ENCODE peak calls at places on chromosomes 4 and X, in five cellular contexts. B is pancreas, T is cardiac muscle cell, V is uterus, G is stomach. D is an unnamed sample. For H3K4me1, the result is how much of the 10 kb centered on the place peaks cover.

GRCh38 chr4:82898322-82899243 is 2.0 kb upstream of the THAP9 start:
- DNase-seq in B (no peak), T (no peak), V (no peak), G (peak), D (peak)

GRCh38 chrX:81957900-81958545 is 756.1 kb downstream of the SH3BGRL start:
- DNase-seq in B (no peak), T (peak), V (no peak), G (no peak), D (no peak)

GRCh38 chrX:132615396-132616131 is 126.7 kb upstream of the MBNL3 start:
- DNase-seq in B (peak), T (peak), V (peak), G (peak), D (peak)

GRCh38 chrX:65990702-65991101 is 49.2 kb downstream of the VSIG4 start:
- DNase-seq in B (no peak), T (no peak), V (no peak), G (no peak), D (no peak)

GRCh38 chr4:337932-338758 is 531 bp downstream of the ZNF141 start:
- DNase-seq in B (peak), T (peak), V (peak), G (peak), D (peak)

GRCh38 chr4:7310441-7310840 is 118.1 kb downstream of the SORCS2 start:
- DNase-seq in B (no peak), T (no peak), V (no peak), G (no peak), D (no peak)

GRCh38 chr4:15833801-15834200 is 55.7 kb downstream of the CD38 start:
- DNase-seq in B (no peak), T (no peak), V (no peak), G (no peak), D (no peak)

GRCh38 chr4:98516042-98516440 is 142.4 kb downstream of the TSPAN5 start:
- DNase-seq in B (no peak), T (no peak), V (no peak), G (no peak), D (no peak)

GRCh38 chrX:9816094-9816700 is 30.0 kb downstream of the SHROOM2 start:
- DNase-seq in B (no peak), T (no peak), V (no peak), G (no peak), D (no peak)

GRCh38 chrX:136321532-136321931 is 20.8 kb downstream of the ADGRG4 start:
- DNase-seq in B (no peak), T (no peak), V (no peak), G (no peak), D (no peak)

GRCh38 chr4:94880976-94881375 is 123.2 kb downstream of the BMPR1B start:
- DNase-seq in B (no peak), T (no peak), V (no peak), G (no peak), D (no peak)

GRCh38 chrX:73647212-73647611 is 84.2 kb downstream of the CHIC1 start:
- DNase-seq in B (no peak), T (no peak), V (no peak), G (no peak), D (no peak)

GRCh38 chr4:80142396-80143304 is 54.7 kb upstream of the PRDM8 start:
- DNase-seq in B (no peak), T (no peak), V (no peak), G (no peak), D (no peak)

GRCh38 chr4:123505457-123506310 is 109.1 kb downstream of the SPRY1 start:
- DNase-seq in B (peak), T (peak), V (peak), G (peak), D (peak)

GRCh38 chr4:112894951-112895350 is 154.5 kb upstream of the ANK2 start:
- DNase-seq in B (no peak), T (no peak), V (no peak), G (no peak), D (no peak)
- H3K27ac ChIP-seq in B (no peak), T (no peak), V (peak), G (no peak), D (no peak)

GRCh38 chr4:56650259-56651070 is 30.6 kb downstream of the HOPX start:
- DNase-seq in B (no peak), T (no peak), V (no peak), G (no peak), D (no peak)
- H3K4me1 ChIP-seq in B (under half), T (under half), V (under half), G (under half), D (under half)

GRCh38 chr4:73599182-73599581 is 21.1 kb downstream of the RASSF6 start:
- DNase-seq in B (peak), T (no peak), V (no peak), G (peak), D (no peak)
- H3K27ac ChIP-seq in B (no peak), T (no peak), V (no peak), G (peak), D (no peak)

GRCh38 chrX:24150051-24150790 is 692 bp downstream of the ZFX start:
- DNase-seq in B (peak), T (peak), V (peak), G (peak), D (peak)
- H3K4me1 ChIP-seq in B (half or more), T (half or more), V (under half), G (under half), D (half or more)

GRCh38 chr4:168867128-168867527 is 142.9 kb downstream of the CBR4 start:
- DNase-seq in B (no peak), T (no peak), V (no peak), G (no peak), D (no peak)

GRCh38 chr4:168866635-168867034 is 143.4 kb downstream of the CBR4 start:
- DNase-seq in B (no peak), T (no peak), V (no peak), G (no peak), D (no peak)

GRCh38 chr4:168868856-168869201 is 141.2 kb downstream of the CBR4 start:
- DNase-seq in B (no peak), T (no peak), V (no peak), G (no peak), D (no peak)

GRCh38 chr4:168865854-168866253 is 144.2 kb downstream of the CBR4 start:
- DNase-seq in B (no peak), T (no peak), V (no peak), G (no peak), D (no peak)

GRCh38 chr4:168868044-168868855 is 141.8 kb downstream of the CBR4 start:
- DNase-seq in B (no peak), T (no peak), V (no peak), G (no peak), D (no peak)
- H3K27ac ChIP-seq in B (no peak), T (peak), V (peak), G (peak), D (no peak)

DNA sequence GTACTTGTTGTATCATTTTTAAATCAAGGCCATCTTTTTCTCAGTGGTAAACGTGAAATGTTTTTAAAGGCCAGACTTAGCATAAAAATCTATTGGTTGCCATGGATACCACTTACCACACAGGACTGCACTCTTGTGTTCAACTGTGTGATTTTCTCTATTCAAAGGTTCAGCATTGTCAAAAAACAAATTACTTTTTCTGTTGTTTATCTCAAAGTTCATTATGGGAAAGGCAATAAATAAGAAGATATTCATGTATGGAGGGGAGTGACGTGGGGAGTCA is 231.0 kb upstream of the GATB start:
- DNase-seq in B (no peak), T (no peak), V (no peak), G (no peak), D (no peak)
- H3K4me1 ChIP-seq in B (under half), T (under half), V (under half), G (under half), D (under half)

DNA sequence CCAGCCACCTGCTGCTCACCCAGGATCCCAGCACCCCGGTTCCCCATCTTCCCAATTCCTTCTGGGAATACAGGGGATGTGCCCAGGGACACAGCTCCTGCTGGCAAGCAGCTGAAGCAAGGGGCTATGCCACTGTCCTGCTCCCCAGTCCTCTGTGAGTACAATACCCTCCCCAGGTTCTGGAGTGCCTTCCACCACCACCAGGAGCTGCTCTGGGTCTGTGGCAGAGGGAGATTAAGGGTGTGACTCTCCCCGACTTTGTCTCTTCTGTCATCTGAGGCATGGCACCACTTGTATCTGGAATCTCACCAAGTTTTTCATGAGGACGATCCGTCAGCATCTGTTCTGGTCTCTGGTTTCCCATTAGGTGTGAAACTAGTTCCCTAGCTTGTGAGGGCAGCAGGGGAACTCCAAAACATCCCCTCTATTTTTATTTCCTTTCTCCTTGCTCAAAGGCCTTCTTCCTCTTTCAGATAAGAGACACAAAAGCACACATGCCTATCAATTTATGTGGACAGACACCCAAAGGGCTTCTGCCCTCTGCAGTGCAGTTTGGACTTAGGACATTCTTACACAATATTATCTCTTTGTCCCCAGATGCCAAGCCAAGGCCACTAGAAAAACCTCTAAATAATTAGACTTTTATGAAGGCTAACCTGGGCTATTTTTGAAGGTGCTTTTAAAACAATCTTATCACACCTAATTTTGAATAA is 26.8 kb downstream of the MGST2 start:
- DNase-seq in B (no peak), T (peak), V (no peak), G (no peak), D (peak)
- H3K27ac ChIP-seq in B (no peak), T (peak), V (no peak), G (no peak), D (peak)

GRCh38 chr4:87035881-87036509 is 101.2 kb downstream of the AFF1 start:
- DNase-seq in B (no peak), T (no peak), V (no peak), G (no peak), D (no peak)
- H3K4me1 ChIP-seq in B (half or more), T (half or more), V (under half), G (half or more), D (half or more)

DNA sequence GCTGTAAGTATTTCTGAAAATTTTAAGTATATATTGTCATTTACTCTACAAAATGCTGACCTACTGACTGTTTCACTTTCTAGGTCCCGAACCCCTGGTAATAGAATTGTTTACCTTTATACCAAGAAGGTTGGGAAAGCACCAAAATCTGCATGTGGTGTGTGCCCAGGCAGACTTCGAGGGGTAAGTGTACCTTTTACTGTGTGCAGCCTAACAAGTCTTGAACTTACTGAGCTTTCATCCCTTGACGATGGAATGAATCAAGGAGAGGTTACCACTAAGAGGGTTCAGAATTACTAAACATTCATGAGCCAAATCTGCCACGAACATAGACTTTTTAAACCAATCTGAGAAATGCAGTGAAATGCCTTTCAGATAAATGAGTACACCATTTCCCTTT is 1.6 kb downstream of the RPL34 start:
- DNase-seq in B (no peak), T (no peak), V (no peak), G (no peak), D (no peak)
- H3K27ac ChIP-seq in B (no peak), T (no peak), V (no peak), G (no peak), D (no peak)

DNA sequence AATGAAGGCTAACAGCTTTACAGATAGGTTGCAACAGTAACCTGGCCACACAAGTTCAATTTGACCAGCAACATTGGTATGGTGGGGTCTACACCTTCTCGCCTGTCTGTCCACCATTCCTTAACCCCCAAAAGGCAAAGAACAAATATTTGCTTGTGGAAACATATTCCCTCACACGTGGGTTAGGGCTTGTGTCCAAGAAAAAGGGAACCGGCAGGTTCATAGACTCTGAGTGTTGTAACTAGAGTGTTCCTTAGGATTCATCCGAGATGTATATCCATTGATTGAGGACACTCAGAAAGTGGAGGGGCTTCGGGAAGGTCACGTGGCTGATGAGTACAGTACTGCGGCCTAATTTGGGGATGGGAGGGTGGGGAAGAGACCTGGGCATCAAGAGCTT is 54.1 kb downstream of the C4orf51 start:
- DNase-seq in B (no peak), T (no peak), V (peak), G (no peak), D (no peak)
- H3K4me1 ChIP-seq in B (under half), T (under half), V (under half), G (under half), D (under half)

D was measured in adrenal gland.